ENCODE peak calls at places on chromosomes 2 and 18, in five cellular contexts. P is GM12878, W is HCT116, L is SK-N-SH, H is HepG2. M is an unnamed sample.

GRCh38 chr2:135245055-135245454 is 193.0 kb downstream of the RAB3GAP1 start:
- DNase-seq in P (no peak), W (peak), L (no peak), H (peak), M (no peak)

GRCh38 chr2:233003658-233004555 is 9.1 kb downstream of the NGEF start:
- DNase-seq in P (no peak), W (no peak), L (no peak), H (no peak), M (no peak)

GRCh38 chr2:157874997-157875719 is 972 bp downstream of the ACVR1 start:
- DNase-seq in P (no peak), W (no peak), L (peak), H (no peak), M (no peak)

GRCh38 chr2:60392014-60392391 is 161.5 kb downstream of the BCL11A start:
- DNase-seq in P (no peak), W (no peak), L (no peak), H (no peak), M (no peak)

GRCh38 chr2:18855027-18855426 is 265.7 kb upstream of the NT5C1B start:
- DNase-seq in P (no peak), W (peak), L (no peak), H (peak), M (peak)

GRCh38 chr2:62705859-62706720 is 577 bp downstream of the EHBP1 start:
- DNase-seq in P (no peak), W (no peak), L (peak), H (peak), M (no peak)

GRCh38 chr18:4510709-4511108 is 55.6 kb upstream of the DLGAP1 start:
- DNase-seq in P (no peak), W (no peak), L (peak), H (no peak), M (no peak)

GRCh38 chr2:231717281-231718180 is 9.2 kb downstream of the PTMA start:
- DNase-seq in P (peak), W (peak), L (peak), H (peak), M (no peak)

GRCh38 chr2:106839849-106840595 is 45.9 kb downstream of the ST6GAL2 start:
- DNase-seq in P (no peak), W (no peak), L (peak), H (peak), M (peak)

GRCh38 chr2:69214898-69215297 is 172.1 kb downstream of the GFPT1 start:
- DNase-seq in P (no peak), W (no peak), L (peak), H (peak), M (no peak)

GRCh38 chr2:170928036-170928823 is 823 bp upstream of the GORASP2 start:
- DNase-seq in P (no peak), W (no peak), L (no peak), H (peak), M (peak)

GRCh38 chr2:186256540-186256939 is 229.5 kb upstream of the ZC3H15 start:
- DNase-seq in P (peak), W (peak), L (peak), H (peak), M (peak)
- TF ChIP-seq JUND in P (no peak), W (no peak), L (no peak), H (no peak), M (no peak)

GRCh38 chr18:23066504-23067039 is 68.7 kb upstream of the CABLES1 start:
- DNase-seq in P (no peak), W (no peak), L (no peak), H (no peak), M (peak)

GRCh38 chr18:23066060-23066459 is 69.2 kb upstream of the CABLES1 start:
- DNase-seq in P (no peak), W (no peak), L (no peak), H (no peak), M (no peak)

GRCh38 chr18:23065234-23065806 is 70.0 kb upstream of the CABLES1 start:
- DNase-seq in P (no peak), W (no peak), L (no peak), H (no peak), M (no peak)

GRCh38 chr18:23068692-23069305 is 66.5 kb upstream of the CABLES1 start:
- DNase-seq in P (no peak), W (no peak), L (no peak), H (no peak), M (no peak)

DNA sequence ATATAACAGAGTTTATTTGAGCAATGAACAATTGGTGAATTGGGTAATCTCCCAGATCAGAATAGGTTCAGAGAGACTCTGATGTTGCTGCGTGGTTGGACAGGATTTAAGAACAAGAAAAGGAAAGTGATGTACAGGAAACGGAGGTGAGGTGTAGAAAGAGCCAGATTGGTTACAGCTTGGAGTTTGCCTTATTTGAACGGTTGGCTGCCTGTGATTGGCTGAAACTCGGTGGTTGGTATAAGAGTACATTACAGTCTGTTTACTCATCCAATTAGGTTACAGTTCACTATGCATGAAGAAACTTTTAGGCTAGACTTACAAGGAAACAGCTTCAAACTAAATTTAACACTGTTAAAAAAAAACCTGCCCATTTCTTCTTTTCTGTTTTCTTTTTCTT is 68.0 kb upstream of the CABLES1 start:
- DNase-seq in P (no peak), W (no peak), L (no peak), H (peak), M (no peak)
- TF ChIP-seq JUND in P (no peak), W (no peak), L (no peak), H (no peak), M (no peak)

DNA sequence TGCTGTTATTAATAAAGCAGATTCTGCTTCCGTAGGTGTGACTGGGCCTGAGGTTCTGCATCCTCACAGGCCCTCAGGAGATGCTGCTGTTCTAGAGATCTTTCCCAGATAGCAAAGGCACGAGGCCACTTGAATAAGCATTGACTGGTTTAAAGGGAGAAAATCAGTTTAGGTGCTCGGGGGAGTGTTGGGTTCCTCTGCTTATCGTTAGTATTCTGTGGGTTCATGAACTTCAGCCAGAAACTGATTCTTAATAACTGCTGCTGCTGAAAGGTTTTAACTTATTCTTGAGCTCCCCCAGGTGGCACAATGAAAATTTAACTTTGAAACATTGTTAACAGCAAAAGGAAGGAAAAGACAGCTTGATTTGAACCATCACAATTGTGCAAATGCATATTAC is 56.9 kb downstream of the ITGA6 start:
- DNase-seq in P (no peak), W (no peak), L (peak), H (peak), M (no peak)
- TF ChIP-seq JUND in P (no peak), W (no peak), L (no peak), H (no peak), M (no peak)

DNA sequence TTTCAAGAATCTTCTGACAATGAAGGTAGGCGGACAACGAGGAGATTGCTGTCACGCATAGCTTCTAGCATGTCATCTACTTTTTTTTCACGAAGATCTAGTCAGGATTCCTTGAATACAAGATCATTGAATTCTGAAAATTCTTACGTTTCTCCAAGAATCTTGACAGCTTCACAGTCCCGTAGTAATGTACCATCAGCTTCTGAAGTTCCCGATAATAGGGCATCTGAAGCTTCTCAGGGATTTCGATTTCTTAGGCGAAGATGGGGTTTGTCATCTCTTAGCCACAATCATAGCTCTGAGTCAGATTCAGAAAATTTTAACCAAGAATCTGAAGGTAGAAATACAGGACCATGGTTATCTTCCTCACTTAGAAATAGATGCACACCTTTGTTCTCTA is 35.8 kb downstream of the MARCHF7 start:
- DNase-seq in P (no peak), W (no peak), L (no peak), H (no peak), M (no peak)
- TF ChIP-seq JUND in P (no peak), W (no peak), L (no peak), H (no peak), M (no peak)

DNA sequence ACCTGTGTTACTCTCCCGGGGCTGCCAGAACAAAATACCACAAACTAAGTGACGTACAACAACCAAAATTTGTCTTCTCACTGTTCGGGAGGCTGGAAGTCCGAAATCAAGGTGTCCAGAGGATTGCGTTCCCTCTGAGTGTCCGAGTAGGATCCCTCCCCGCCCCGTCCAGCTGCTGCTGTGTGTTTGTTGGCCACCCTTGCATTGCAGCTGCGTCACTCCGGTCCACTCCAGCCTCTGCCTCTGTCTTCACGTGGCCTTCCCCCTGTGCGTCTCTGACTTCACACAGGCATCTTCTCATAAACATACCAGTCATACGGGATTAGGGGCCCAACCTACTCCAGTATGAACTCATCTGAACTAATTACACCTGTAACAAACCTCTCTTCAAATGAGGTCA is 251.8 kb upstream of the SMIM21 start:
- DNase-seq in P (no peak), W (no peak), L (no peak), H (no peak), M (no peak)
- TF ChIP-seq JUND in P (no peak), W (no peak), L (no peak), H (no peak), M (no peak)

GRCh38 chr2:101258804-101259203 is 6.1 kb downstream of the CNOT11 start:
- DNase-seq in P (no peak), W (no peak), L (no peak), H (no peak), M (no peak)

GRCh38 chr2:101265893-101266499 is 13.3 kb downstream of the CNOT11 start:
- DNase-seq in P (no peak), W (no peak), L (no peak), H (no peak), M (no peak)

GRCh38 chr2:101264360-101264939 is 11.8 kb downstream of the CNOT11 start:
- DNase-seq in P (no peak), W (no peak), L (no peak), H (no peak), M (no peak)

GRCh38 chr2:101263377-101263800 is 10.7 kb downstream of the CNOT11 start:
- DNase-seq in P (no peak), W (no peak), L (no peak), H (peak), M (no peak)

DNA sequence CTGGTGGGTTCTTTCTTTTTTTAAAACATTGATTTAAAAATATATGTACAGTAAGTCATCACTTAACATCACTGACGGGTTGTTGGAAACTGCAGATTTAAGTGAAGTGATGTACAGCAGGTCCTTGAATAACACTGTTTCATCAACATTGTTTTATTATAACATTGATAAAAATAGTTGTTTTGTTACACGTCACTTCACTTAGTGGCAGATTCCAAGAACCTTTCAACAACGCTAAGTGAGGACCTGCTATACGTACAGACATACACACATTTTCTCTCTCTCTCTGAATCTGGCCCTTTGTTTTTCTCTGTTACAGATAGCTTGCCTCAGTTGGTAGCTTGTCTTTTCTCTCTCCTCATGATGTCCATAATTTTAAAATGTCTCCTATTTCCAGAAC is 9.5 kb downstream of the CNOT11 start:
- DNase-seq in P (no peak), W (no peak), L (no peak), H (no peak), M (no peak)
- TF ChIP-seq JUND in P (no peak), W (no peak), L (no peak), H (no peak), M (no peak)

M was measured in T47D.